ENCODE peak calls at places on chromosomes 7 and 10, in four cellular contexts. O is breast epithelium, N is PC-3, I is heart left ventricle. K is an unnamed sample. For H3K27me3, the result is how much of the 10 kb centered on the place peaks cover.

GRCh38 chr10:97291357-97292096 is 910 bp downstream of the ARHGAP19 start:
- DNase-seq in O (no peak), N (no peak), I (no peak), K (no peak)

GRCh38 chr10:99429521-99430095 is 816 bp downstream of the GOT1 start:
- DNase-seq in O (no peak), N (no peak), I (no peak), K (no peak)

GRCh38 chr10:46068905-46069304 is 22.8 kb upstream of the MSMB start:
- DNase-seq in O (no peak), N (no peak), I (no peak), K (no peak)

GRCh38 chr10:75012471-75012870 is 99.0 kb upstream of the SAMD8 start:
- DNase-seq in O (no peak), N (no peak), I (no peak), K (no peak)

GRCh38 chr7:50721160-50721559 is 61.5 kb downstream of the GRB10 start:
- DNase-seq in O (no peak), N (no peak), I (peak), K (no peak)

GRCh38 chr7:81127991-81128390 is 209.1 kb upstream of the SEMA3C start:
- DNase-seq in O (no peak), N (no peak), I (no peak), K (no peak)

GRCh38 chr7:77222819-77223218 is 23.2 kb upstream of the FGL2 start:
- DNase-seq in O (no peak), N (no peak), I (no peak), K (no peak)

GRCh38 chr10:47025540-47026300 is 114.5 kb downstream of the PTPN20 start:
- DNase-seq in O (peak), N (peak), I (no peak), K (peak)

GRCh38 chr7:23129036-23129435 is 23.5 kb downstream of the KLHL7 start:
- DNase-seq in O (no peak), N (no peak), I (peak), K (no peak)

GRCh38 chr7:105979405-105979804 is 16.3 kb downstream of the CDHR3 start:
- DNase-seq in O (no peak), N (no peak), I (no peak), K (no peak)

GRCh38 chr7:48299580-48300169 is 128.4 kb downstream of the ABCA13 start:
- DNase-seq in O (peak), N (peak), I (no peak), K (peak)

GRCh38 chr7:101546308-101546936 is 82.7 kb downstream of the MYL10 start:
- DNase-seq in O (no peak), N (no peak), I (no peak), K (no peak)

GRCh38 chr10:128069351-128070051 is 56.7 kb downstream of the MKI67 start:
- DNase-seq in O (no peak), N (peak), I (peak), K (peak)

GRCh38 chr7:81173766-81174281 is 255.0 kb upstream of the SEMA3C start:
- DNase-seq in O (no peak), N (peak), I (no peak), K (peak)

GRCh38 chr10:127926455-127926854 is 19.6 kb downstream of the PTPRE start:
- DNase-seq in O (no peak), N (no peak), I (no peak), K (no peak)

GRCh38 chr10:29735628-29736324 is 101.0 kb upstream of the SVIL start:
- DNase-seq in O (peak), N (peak), I (peak), K (peak)

GRCh38 chr7:147911224-147911623 is 679.3 kb upstream of the C7orf33 start:
- DNase-seq in O (no peak), N (no peak), I (no peak), K (no peak)

GRCh38 chr7:150335101-150335773 is 6.2 kb downstream of the RARRES2 start:
- DNase-seq in O (no peak), N (no peak), I (no peak), K (no peak)

DNA sequence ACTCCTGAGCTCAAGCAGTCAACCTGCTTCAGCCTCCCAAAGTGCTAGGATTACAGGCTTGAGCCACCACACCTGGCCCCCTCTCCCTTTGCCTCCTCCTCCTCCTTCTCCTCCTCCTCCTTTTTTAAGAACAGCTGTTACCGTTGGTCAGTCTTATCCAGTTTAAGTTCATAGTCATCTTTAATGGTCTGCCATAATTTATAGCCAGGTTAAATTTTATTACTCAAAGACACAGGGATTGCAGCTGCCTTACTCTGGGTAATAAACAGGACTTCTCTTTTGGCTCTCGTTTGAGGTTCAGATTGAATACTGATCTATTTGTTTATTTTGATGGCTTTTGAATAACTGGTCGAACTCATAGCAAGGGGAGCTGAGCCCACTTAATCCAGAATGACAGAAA is 35.2 kb downstream of the ATOH7 start:
- DNase-seq in O (no peak), N (no peak), I (no peak), K (no peak)
- H3K4me3 ChIP-seq in O (no peak), N (no peak), I (no peak), K (no peak)

GRCh38 chr7:129643545-129644170 is 32.1 kb downstream of the NRF1 start:
- DNase-seq in O (no peak), N (no peak), I (no peak), K (no peak)

GRCh38 chr7:129642871-129643515 is 31.5 kb downstream of the NRF1 start:
- DNase-seq in O (no peak), N (no peak), I (no peak), K (no peak)

GRCh38 chr7:129646369-129647021 is 35.0 kb downstream of the NRF1 start:
- DNase-seq in O (no peak), N (no peak), I (no peak), K (no peak)

GRCh38 chr7:129640400-129640799 is 28.9 kb downstream of the NRF1 start:
- DNase-seq in O (no peak), N (no peak), I (no peak), K (no peak)

GRCh38 chr7:129644634-129645230 is 33.2 kb downstream of the NRF1 start:
- DNase-seq in O (no peak), N (peak), I (no peak), K (no peak)
- H3K27me3 ChIP-seq in O (under half), N (under half), I (under half), K (under half)

GRCh38 chr7:28062197-28062988 is 118.2 kb downstream of the JAZF1 start:
- DNase-seq in O (no peak), N (peak), I (peak), K (peak)
- TF ChIP-seq CTCF in O (no peak), N (peak), I (peak), K (peak)

DNA sequence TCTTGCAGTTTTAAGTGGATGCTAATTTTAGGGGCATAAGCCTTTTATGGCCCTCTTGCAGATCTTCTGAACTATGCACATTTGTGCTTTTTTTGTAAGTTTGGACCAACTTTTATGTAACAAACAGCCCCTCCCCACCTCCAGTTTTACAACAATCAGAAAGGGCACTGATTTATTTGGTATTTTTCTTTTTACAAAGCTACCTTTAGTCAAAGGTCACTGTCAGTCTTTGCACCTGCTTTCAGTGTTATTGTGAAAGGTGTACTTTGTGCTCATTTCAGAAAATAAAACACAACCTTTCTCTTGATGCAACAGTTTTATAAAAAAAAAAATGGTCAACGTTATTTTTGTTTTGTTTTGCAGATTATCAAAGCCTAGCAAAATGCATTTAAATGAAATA is 39.2 kb downstream of the MPLKIP start:
- DNase-seq in O (no peak), N (no peak), I (no peak), K (no peak)
- H3K4me3 ChIP-seq in O (no peak), N (no peak), I (no peak), K (no peak)

GRCh38 chr7:155338632-155339320 is 41.1 kb downstream of the INSIG1 start:
- DNase-seq in O (no peak), N (no peak), I (no peak), K (no peak)

GRCh38 chr7:155340721-155341120 is 43.0 kb downstream of the INSIG1 start:
- DNase-seq in O (no peak), N (no peak), I (no peak), K (no peak)

GRCh38 chr7:155339474-155339873 is 41.8 kb downstream of the INSIG1 start:
- DNase-seq in O (no peak), N (no peak), I (no peak), K (no peak)

GRCh38 chr7:155341463-155341983 is 43.8 kb downstream of the INSIG1 start:
- DNase-seq in O (no peak), N (no peak), I (no peak), K (no peak)

DNA sequence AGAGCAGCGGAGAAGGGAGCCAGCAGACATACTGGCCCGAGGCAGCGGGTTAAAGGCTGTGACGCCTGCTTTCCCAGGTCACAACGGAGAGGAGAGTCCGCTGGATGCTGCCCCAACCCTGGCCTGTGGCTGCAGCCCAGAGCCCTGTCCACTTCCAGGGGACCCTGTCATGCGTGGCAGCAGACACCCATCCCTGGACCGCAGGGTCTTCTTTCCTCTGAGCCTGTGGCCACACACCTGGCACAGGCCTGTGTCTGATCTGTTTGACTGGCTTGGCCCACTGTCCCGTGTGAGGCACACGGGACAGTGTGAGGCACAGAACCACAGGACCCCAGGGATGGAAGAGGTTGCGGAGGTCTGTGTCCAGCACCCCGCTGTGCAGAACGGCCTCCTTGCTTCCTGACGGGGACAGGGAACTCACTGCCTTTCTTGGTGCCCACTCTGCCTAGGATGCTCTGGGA is 42.4 kb downstream of the INSIG1 start:
- DNase-seq in O (no peak), N (no peak), I (no peak), K (no peak)
- H3K27me3 ChIP-seq in O (under half), N (under half), I (under half), K (under half)

GRCh38 chr7:138838166-138838565 is 40.2 kb upstream of the ATP6V0A4 start:
- DNase-seq in O (no peak), N (no peak), I (no peak), K (no peak)
- TF ChIP-seq CTCF in O (no peak), N (no peak), I (no peak), K (no peak)

GRCh38 chr10:104809288-104810090 is 168.4 kb downstream of the SORCS3 start:
- DNase-seq in O (no peak), N (peak), I (no peak), K (no peak)
- H3K4me3 ChIP-seq in O (no peak), N (no peak), I (no peak), K (no peak)

GRCh38 chr7:64885520-64886240 is 17.4 kb upstream of the ZNF273 start:
- DNase-seq in O (no peak), N (no peak), I (no peak), K (no peak)

GRCh38 chr7:64886956-64887545 is 16.0 kb upstream of the ZNF273 start:
- DNase-seq in O (peak), N (no peak), I (no peak), K (no peak)

GRCh38 chr7:64884085-64884912 is 18.8 kb upstream of the ZNF273 start:
- DNase-seq in O (peak), N (no peak), I (no peak), K (no peak)

GRCh38 chr7:64883113-64883905 is 19.8 kb upstream of the ZNF273 start:
- DNase-seq in O (peak), N (no peak), I (no peak), K (no peak)

DNA sequence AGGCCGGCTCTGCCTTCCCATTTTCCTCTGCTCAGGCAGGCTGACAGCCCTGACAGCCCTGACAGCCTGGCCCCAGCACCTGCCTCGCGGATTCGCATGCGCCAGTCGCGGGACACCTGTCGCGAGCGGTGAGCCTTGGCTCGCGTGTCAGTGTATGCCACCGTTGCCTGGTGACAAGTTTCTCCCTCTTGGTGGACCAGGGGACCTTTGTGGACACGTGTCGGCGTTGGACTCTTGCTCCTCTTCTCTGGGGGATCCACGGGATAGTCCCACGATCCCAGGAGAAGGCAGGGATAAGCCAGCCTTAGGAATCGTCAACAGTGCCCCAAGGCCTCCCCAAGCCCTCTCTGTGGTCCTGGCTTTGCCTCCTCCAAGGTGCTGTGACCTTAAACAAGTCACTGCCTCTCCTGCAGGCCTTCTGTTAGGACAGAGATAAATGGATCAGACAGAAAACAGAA is 18.1 kb upstream of the ZNF273 start:
- DNase-seq in O (no peak), N (no peak), I (no peak), K (no peak)
- H3K27me3 ChIP-seq in O (under half), N (under half), I (under half), K (under half)

GRCh38 chr7:68107968-68108367 is 1111.3 kb downstream of the TYW1 start:
- DNase-seq in O (no peak), N (no peak), I (no peak), K (no peak)
- TF ChIP-seq CTCF in O (no peak), N (no peak), I (no peak), K (no peak)

GRCh38 chr7:139034336-139034735 is 1.5 kb downstream of the ZC3HAV1L start:
- DNase-seq in O (no peak), N (peak), I (no peak), K (no peak)
- H3K4me3 ChIP-seq in O (peak), N (peak), I (no peak), K (no peak)

K was measured in lung.